ENCODE peak calls at places on chromosomes 5 and 9, in eight cellular contexts. B is lower lobe of right lung; M is CD4-positive, alpha-beta memory T cell; G is HCT116; S is CD8-positive, alpha-beta T cell; O is cardiac muscle cell; K is heart right ventricle; L is GM23248. V is an unnamed sample.

GRCh38 chr5:125987677-125988255 is 435.4 kb upstream of the GRAMD2B start:
- DNase-seq in K (no peak), B (no peak), M (no peak), O (peak; percentile 32), S (no peak), L (no peak), G (no peak), V (no peak)

GRCh38 chr9:127735530-127736176 is 559 bp upstream of the TOR2A start:
- DNase-seq in L (no peak), B (no peak), G (no peak), S (no peak), K (no peak), O (peak; percentile 24), M (no peak), V (no peak)

GRCh38 chr5:103669615-103670014 is 107.0 kb upstream of the NUDT12 start:
- DNase-seq in M (no peak), S (no peak), K (no peak), O (no peak), L (no peak), G (no peak), B (no peak), V (no peak)

GRCh38 chr5:34674226-34674625 is 18.1 kb downstream of the RAI14 start:
- DNase-seq in B (no peak), K (no peak), M (no peak), L (peak; percentile 96), S (no peak), O (peak; percentile 86), G (no peak), V (no peak)

GRCh38 chr5:67203701-67204074 is 7.1 kb upstream of the CD180 start:
- DNase-seq in M (no peak), K (no peak), G (no peak), S (no peak), L (no peak), O (no peak), B (no peak), V (no peak)

GRCh38 chr5:156325671-156326070 is 1.3 kb upstream of the SGCD start:
- DNase-seq in S (no peak), O (no peak), L (no peak), B (no peak), K (no peak), G (no peak), M (no peak), V (no peak)

GRCh38 chr5:81363093-81363886 is 30.6 kb downstream of the ACOT12 start:
- DNase-seq in S (no peak), L (no peak), O (no peak), K (no peak), M (no peak), G (no peak), B (no peak), V (no peak)

GRCh38 chr5:90406466-90406865 is 3.1 kb downstream of the CETN3 start:
- DNase-seq in S (no peak), O (no peak), B (no peak), G (no peak), K (no peak), M (no peak), L (peak; percentile 25), V (no peak)

GRCh38 chr9:131406567-131407436 is 12.9 kb downstream of the PRRC2B start:
- DNase-seq in O (no peak), B (no peak), S (no peak), L (peak; percentile 66), G (no peak), K (no peak), M (no peak), V (no peak)

GRCh38 chr5:90878549-90879196 is 320.1 kb downstream of the ADGRV1 start:
- DNase-seq in B (no peak), M (no peak), O (peak; percentile 66), G (no peak), K (peak; percentile 28), S (no peak), L (peak; percentile 44), V (no peak)

GRCh38 chr5:119036101-119036762 is 34.7 kb upstream of the DMXL1 start:
- DNase-seq in K (no peak), G (peak; percentile 65), S (no peak), O (peak; percentile 47), M (no peak), B (no peak), L (peak; percentile 94), V (no peak)

GRCh38 chr5:75611324-75612210 is at the start of gene ANKDD1B:
- DNase-seq in G (no peak), L (peak; percentile 59), O (peak; percentile 55), M (no peak), S (no peak), B (peak; percentile 65), K (peak; percentile 14), V (no peak)

GRCh38 chr9:131266301-131267229 is 9.7 kb downstream of the FAM78A start:
- DNase-seq in O (no peak), G (no peak), B (no peak), L (no peak), S (no peak), K (no peak), M (peak; percentile 41), V (no peak)

GRCh38 chr5:31561936-31562335 is 29.8 kb downstream of the C5orf22 start:
- DNase-seq in G (no peak), L (peak; percentile 33), K (no peak), B (no peak), M (no peak), O (no peak), S (no peak), V (no peak)

GRCh38 chr5:174614500-174615135 is 109.8 kb upstream of the MSX2 start:
- DNase-seq in M (no peak), K (no peak), G (no peak), B (no peak), O (no peak), S (no peak), L (no peak), V (no peak)

GRCh38 chr9:2242778-2243395 is 227.7 kb downstream of the SMARCA2 start:
- DNase-seq in K (no peak), M (no peak), S (no peak), G (no peak), L (peak; percentile 26), O (peak; percentile 46), B (no peak), V (no peak)

GRCh38 chr9:131980267-131980916 is 99.3 kb downstream of the MED27 start:
- DNase-seq in G (no peak), O (peak; percentile 27), B (no peak), L (no peak), K (no peak), S (no peak), M (no peak), V (no peak)

GRCh38 chr5:127757576-127757975 is 54.4 kb downstream of the CCDC192 start:
- DNase-seq in B (no peak), L (peak; percentile 66), G (peak; percentile 48), S (no peak), M (peak; percentile 20), K (peak; percentile 40), O (peak; percentile 74), V (no peak)

GRCh38 chr5:148730955-148731898 is 76.9 kb upstream of the HTR4 start:
- DNase-seq in L (peak; percentile 90), M (peak; percentile 72), G (peak; percentile 83), B (peak; percentile 52), K (peak; percentile 88), O (peak; percentile 92), S (peak; percentile 67), V (peak; percentile 90)

GRCh38 chr9:4366649-4367330 is 66.9 kb upstream of the GLIS3 start:
- DNase-seq in O (peak; percentile 74), L (peak; percentile 70), G (peak; percentile 32), K (no peak), M (no peak), S (peak; percentile 53), B (no peak), V (no peak)

GRCh38 chr9:96725576-96725975 is 52.3 kb downstream of the ZNF510 start:
- DNase-seq in G (no peak), B (no peak), K (no peak), S (no peak), M (no peak), L (no peak), O (no peak), V (no peak)

GRCh38 chr5:136615251-136615650 is 249.9 kb upstream of the TRPC7 start:
- DNase-seq in L (no peak), K (no peak), G (no peak), S (no peak), M (no peak), O (no peak), B (no peak), V (no peak)

GRCh38 chr5:111551569-111552275 is 39.4 kb upstream of the STARD4 start:
- DNase-seq in L (no peak), S (no peak), M (no peak), B (no peak), O (no peak), G (no peak), K (no peak), V (no peak)

GRCh38 chr5:127936439-127936972 is 147.1 kb upstream of the SLC12A2 start:
- DNase-seq in M (no peak), L (no peak), G (no peak), B (no peak), K (no peak), S (peak; percentile 49), O (no peak), V (no peak)

GRCh38 chr5:126373621-126374416 is 49.4 kb upstream of the GRAMD2B start:
- DNase-seq in M (peak; percentile 62), B (no peak), S (no peak), G (no peak), K (no peak), O (no peak), L (peak; percentile 55), V (no peak)

GRCh38 chr5:39201160-39201794 is 18.1 kb downstream of the FYB1 start:
- DNase-seq in B (no peak), M (no peak), K (no peak), S (no peak), G (no peak), L (no peak), O (no peak), V (no peak)
- H3K4me1 ChIP-seq in B (peaks cover 8% of the 10 kb centered on the region), M (peaks cover 41% of the 10 kb centered on the region), K (no peaks in the 10 kb centered on the region), S (peaks cover 45% of the 10 kb centered on the region), G (peaks cover 24% of the 10 kb centered on the region), L (peaks cover 12% of the 10 kb centered on the region), O (no peaks in the 10 kb centered on the region), V (no peaks in the 10 kb centered on the region)

DNA sequence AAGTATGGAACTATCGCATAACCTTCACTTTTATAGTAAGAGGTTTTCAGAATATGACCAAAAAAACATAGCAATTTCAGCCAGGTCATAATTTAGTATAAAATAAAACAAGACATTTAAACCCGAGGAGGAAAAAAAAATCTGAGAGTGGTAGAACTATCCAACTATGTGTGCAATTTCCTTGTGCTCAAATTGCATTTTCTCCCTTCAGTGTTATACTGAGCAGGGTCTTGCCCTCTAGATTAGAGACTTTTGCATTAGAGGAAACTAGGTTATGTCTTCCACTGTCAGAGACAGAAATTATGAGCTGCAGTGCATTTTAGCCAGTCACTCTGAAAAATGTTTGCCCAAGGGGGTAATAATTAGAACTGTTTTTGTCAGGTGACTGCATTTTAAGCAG is 330.6 kb downstream of the NR2F1-AS1 start:
- DNase-seq in B (no peak), L (no peak), S (no peak), K (no peak), O (peak; percentile 49), G (no peak), M (no peak), V (no peak)
- H3K4me3 ChIP-seq in B (no peak overlapping the region), L (no peak overlapping the region), S (no peak overlapping the region), K (no peak overlapping the region), O (no peak overlapping the region), G (peak overlapping the region; percentile 5), M (no peak overlapping the region), V (no peak overlapping the region)

GRCh38 chr9:122931851-122932199 is 513 bp upstream of the ZBTB26 start:
- DNase-seq in M (no peak), K (no peak), O (no peak), L (peak; percentile 63), B (no peak), S (no peak), G (no peak), V (no peak)
- H3K4me1 ChIP-seq in M (peaks cover 29% of the 10 kb centered on the region), K (peaks cover 39% of the 10 kb centered on the region), O (peaks cover 18% of the 10 kb centered on the region), L (peaks cover 17% of the 10 kb centered on the region), B (peaks cover 34% of the 10 kb centered on the region), S (peaks cover 29% of the 10 kb centered on the region), G (peaks cover 16% of the 10 kb centered on the region), V (peaks cover 35% of the 10 kb centered on the region)

GRCh38 chr9:137295313-137296213 is 6.5 kb downstream of the NRARP start:
- DNase-seq in S (peak; percentile 71), G (no peak), O (peak; percentile 35), B (no peak), L (peak; percentile 65), K (peak; percentile 19), M (peak; percentile 42), V (no peak)
- H3K4me3 ChIP-seq in S (peak overlapping the region; percentile 48), G (peak overlapping the region; percentile 42), O (peak overlapping the region; percentile 35), B (peak overlapping the region; percentile 51), L (peak overlapping the region; percentile 48), K (peak overlapping the region; percentile 61), M (no peak overlapping the region), V (peak overlapping the region; percentile 43)